ENCODE peak calls at places on chromosomes 6 and 20, in nine cellular contexts. O, T, S, K, D, J, W, L and P are unnamed samples.

GRCh38 chr6:109713097-109713496 is 22.0 kb downstream of the FIG4 start:
- DNase-seq in O (no peak), T (no peak), S (no peak), K (no peak), D (no peak), J (no peak), W (no peak), L (no peak), P (no peak)

GRCh38 chr6:33781105-33781975 is 7.6 kb downstream of the LEMD2 start:
- DNase-seq in O (no peak), T (no peak), S (peak), K (no peak), D (no peak), J (no peak), W (no peak), L (no peak), P (peak)

GRCh38 chr20:62642666-62643520 is 590 bp downstream of the SLCO4A1 start:
- DNase-seq in O (peak), T (peak), S (peak), K (no peak), D (no peak), J (no peak), W (peak), L (peak), P (peak)

GRCh38 chr6:150894935-150895686 is 29.6 kb downstream of the MTHFD1L start:
- DNase-seq in O (no peak), T (no peak), S (peak), K (no peak), D (no peak), J (no peak), W (peak), L (no peak), P (no peak)

GRCh38 chr20:53778041-53778516 is 184.4 kb upstream of the ZNF217 start:
- DNase-seq in O (no peak), T (no peak), S (no peak), K (no peak), D (no peak), J (no peak), W (no peak), L (peak), P (no peak)

GRCh38 chr6:38452816-38453215 is 186.9 kb downstream of the BTBD9 start:
- DNase-seq in O (no peak), T (no peak), S (no peak), K (no peak), D (no peak), J (no peak), W (no peak), L (no peak), P (no peak)

GRCh38 chr6:33431880-33432541 is 12.1 kb downstream of the SYNGAP1 start:
- DNase-seq in O (no peak), T (peak), S (no peak), K (no peak), D (no peak), J (no peak), W (no peak), L (no peak), P (peak)

GRCh38 chr6:20952605-20953004 is 418.3 kb downstream of the CDKAL1 start:
- DNase-seq in O (no peak), T (no peak), S (peak), K (peak), D (no peak), J (no peak), W (no peak), L (no peak), P (no peak)

GRCh38 chr6:85887467-85887866 is 244.8 kb upstream of the SYNCRIP start:
- DNase-seq in O (no peak), T (no peak), S (no peak), K (no peak), D (no peak), J (no peak), W (no peak), L (no peak), P (no peak)

DNA sequence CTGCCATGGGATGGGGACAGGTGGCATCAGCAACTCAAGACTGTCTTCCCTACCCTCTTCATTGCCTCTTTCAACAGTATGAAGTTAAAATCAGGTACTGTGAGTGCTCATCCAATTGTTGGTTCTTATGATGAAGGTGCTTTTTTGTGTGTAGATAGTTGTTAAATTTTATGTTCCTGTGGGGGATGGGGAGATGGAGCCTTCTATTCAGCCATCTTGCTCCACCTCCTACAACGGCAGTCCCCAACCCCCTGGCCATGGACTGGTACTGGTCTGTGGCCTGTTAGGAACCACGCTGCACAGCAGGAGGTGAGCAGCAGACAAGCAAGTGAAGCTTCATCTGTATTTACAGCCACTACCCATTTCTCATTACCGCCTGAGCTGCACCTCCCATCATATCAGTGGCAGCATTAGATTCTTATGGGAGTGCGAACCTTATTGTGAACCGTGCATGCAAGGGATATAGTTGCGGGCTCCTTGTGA is 47.8 kb upstream of the TOP1 start:
- DNase-seq in O (no peak), T (no peak), S (no peak), K (no peak), D (no peak), J (no peak), W (no peak), L (no peak), P (no peak)
- H3K4me3 ChIP-seq in O (no peak), T (no peak), S (no peak), K (no peak), D (no peak), J (no peak), W (no peak), L (no peak), P (no peak)

DNA sequence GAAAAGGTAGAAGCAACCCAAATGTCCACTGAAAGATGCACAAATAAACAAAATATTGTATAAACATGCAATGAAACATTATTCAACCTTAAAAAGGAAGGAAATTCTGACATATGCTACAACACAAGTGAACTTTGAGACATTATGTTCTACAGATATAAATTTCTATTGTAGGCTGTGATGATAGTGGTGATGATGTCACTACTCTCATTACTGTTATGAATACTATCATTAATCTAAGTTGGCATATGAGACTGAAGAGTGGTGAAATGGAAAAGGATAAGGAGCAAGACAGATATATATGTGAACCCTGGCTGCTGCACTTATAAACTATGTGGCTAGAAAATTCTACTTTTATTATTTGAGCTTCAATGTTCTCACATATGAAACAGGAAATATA is 360.2 kb downstream of the TFAP2A start:
- DNase-seq in O (no peak), T (no peak), S (no peak), K (no peak), D (no peak), J (no peak), W (no peak), L (no peak), P (no peak)
- H3K4me3 ChIP-seq in O (no peak), T (no peak), S (no peak), K (no peak), D (no peak), J (no peak), W (no peak), L (no peak), P (no peak)

GRCh38 chr6:53496100-53496499 is 48.8 kb downstream of the GCLC start:
- DNase-seq in O (no peak), T (no peak), S (no peak), K (no peak), D (no peak), J (no peak), W (no peak), L (no peak), P (no peak)

GRCh38 chr6:53492860-53493634 is 51.9 kb downstream of the GCLC start:
- DNase-seq in O (no peak), T (peak), S (peak), K (no peak), D (no peak), J (no peak), W (peak), L (peak), P (peak)

GRCh38 chr6:53495496-53495895 is 49.4 kb downstream of the GCLC start:
- DNase-seq in O (no peak), T (no peak), S (no peak), K (no peak), D (no peak), J (no peak), W (no peak), L (no peak), P (no peak)

GRCh38 chr6:53494076-53494475 is 50.8 kb downstream of the GCLC start:
- DNase-seq in O (no peak), T (no peak), S (peak), K (no peak), D (no peak), J (no peak), W (no peak), L (no peak), P (no peak)

DNA sequence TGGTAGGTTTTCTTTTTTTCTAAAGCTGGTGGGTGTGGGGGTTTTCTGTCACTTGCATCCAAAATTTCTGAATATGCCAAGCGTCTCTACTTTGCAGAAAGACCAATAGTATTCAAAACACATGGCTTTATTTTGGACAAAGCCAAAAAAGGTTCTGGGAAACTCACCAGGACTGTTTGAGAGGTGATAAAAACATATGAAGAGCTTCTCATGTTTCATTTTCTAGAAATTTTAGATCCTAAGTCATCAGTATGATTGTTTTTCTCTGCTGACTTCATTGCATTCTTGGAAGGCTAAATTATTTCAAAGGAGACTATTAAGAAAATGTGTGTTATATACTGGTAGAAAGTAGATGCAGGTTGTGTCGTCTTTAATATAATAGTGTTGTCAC is 51.3 kb downstream of the GCLC start:
- DNase-seq in O (no peak), T (no peak), S (peak), K (no peak), D (no peak), J (no peak), W (no peak), L (no peak), P (no peak)
- H3K4me3 ChIP-seq in O (no peak), T (no peak), S (no peak), K (no peak), D (peak), J (no peak), W (no peak), L (no peak), P (no peak)

GRCh38 chr20:37905969-37906613 is 3.2 kb downstream of the VSTM2L start:
- DNase-seq in O (no peak), T (no peak), S (no peak), K (no peak), D (no peak), J (no peak), W (no peak), L (no peak), P (no peak)
- H3K4me3 ChIP-seq in O (no peak), T (no peak), S (no peak), K (no peak), D (no peak), J (no peak), W (no peak), L (no peak), P (no peak)

DNA sequence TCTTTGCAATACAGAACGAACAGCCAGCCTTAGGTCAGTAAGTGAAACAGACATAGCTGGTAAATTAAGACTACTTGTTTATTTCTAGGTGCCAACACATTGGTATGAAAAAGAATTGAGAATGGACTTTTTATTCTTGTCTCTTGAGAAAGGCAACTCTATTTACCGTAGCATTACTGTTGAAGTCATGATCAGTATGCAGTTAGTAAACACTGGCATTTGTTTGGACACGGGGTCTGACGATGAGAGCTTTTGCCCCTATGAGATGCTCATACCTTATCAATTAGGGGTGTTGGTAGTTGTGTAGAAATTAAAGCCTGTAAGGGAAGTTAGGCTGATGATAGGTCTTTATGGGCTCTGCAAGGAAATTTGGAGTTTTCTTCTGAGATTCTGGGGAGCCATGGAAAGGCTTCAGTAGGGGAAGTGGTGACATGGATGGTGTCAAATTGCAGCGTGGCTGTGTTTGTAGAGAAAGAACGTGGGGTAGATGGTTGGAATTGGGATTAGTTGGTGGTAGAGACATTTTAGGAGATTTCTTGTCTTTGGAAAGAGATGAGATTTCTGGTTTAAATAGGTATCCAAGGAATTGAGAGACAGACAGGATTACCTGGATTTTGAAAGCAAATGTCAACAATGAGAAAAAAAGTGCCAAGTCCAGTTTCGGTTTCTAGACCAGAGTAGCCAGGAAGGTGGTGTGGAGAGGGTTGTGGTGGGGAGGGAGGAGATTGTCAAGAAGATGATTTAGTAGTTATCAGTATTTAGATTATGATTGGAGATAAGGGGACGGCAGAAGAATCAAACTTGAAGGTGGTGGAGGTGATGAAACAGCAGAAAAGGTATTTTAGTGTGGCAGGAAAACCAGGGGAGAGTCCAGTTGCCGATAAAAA is 116.6 kb downstream of the JARID2 start:
- DNase-seq in O (no peak), T (no peak), S (no peak), K (no peak), D (no peak), J (no peak), W (no peak), L (no peak), P (no peak)
- H3K4me3 ChIP-seq in O (no peak), T (no peak), S (no peak), K (no peak), D (no peak), J (no peak), W (no peak), L (no peak), P (no peak)

GRCh38 chr6:63197741-63198140 is 13.5 kb upstream of the FKBP1C start:
- DNase-seq in O (no peak), T (no peak), S (no peak), K (no peak), D (no peak), J (no peak), W (no peak), L (no peak), P (no peak)
- H3K4me3 ChIP-seq in O (no peak), T (no peak), S (no peak), K (no peak), D (no peak), J (no peak), W (no peak), L (no peak), P (no peak)